ENCODE peak calls at places on chromosome 21, in six cellular contexts. C, Q, X, Y, K and E are unnamed samples.

GRCh38 chr21:40179167-40179566 is 311.9 kb downstream of the PCP4 start:
- DNase-seq in C (no peak), Q (no peak), X (no peak), Y (no peak), K (no peak), E (no peak)

GRCh38 chr21:24969068-24969467 is 638.2 kb downstream of the MRPL39 start:
- DNase-seq in C (no peak), Q (no peak), X (no peak), Y (no peak), K (no peak), E (no peak)

GRCh38 chr21:42120904-42121535 is 49.9 kb downstream of the UMODL1 start:
- DNase-seq in C (no peak), Q (no peak), X (no peak), Y (no peak), K (no peak), E (no peak)

GRCh38 chr21:33046455-33046854 is 20.7 kb downstream of the OLIG2 start:
- DNase-seq in C (no peak), Q (no peak), X (no peak), Y (no peak), K (no peak), E (no peak)

GRCh38 chr21:45854702-45855247 is 126.8 kb upstream of the COL6A1 start:
- DNase-seq in C (no peak), Q (no peak), X (no peak), Y (no peak), K (no peak), E (no peak)

GRCh38 chr21:46183910-46184624 is at the start of gene SPATC1L:
- DNase-seq in C (no peak), Q (no peak), X (peak; percentile 72), Y (peak; percentile 79), K (peak; percentile 63), E (peak; percentile 60)

GRCh38 chr21:32452641-32453040 is 40.1 kb downstream of the EVA1C start:
- DNase-seq in C (no peak), Q (no peak), X (no peak), Y (no peak), K (no peak), E (no peak)

GRCh38 chr21:25118648-25119047 is 488.6 kb downstream of the MRPL39 start:
- DNase-seq in C (no peak), Q (no peak), X (no peak), Y (no peak), K (no peak), E (no peak)

GRCh38 chr21:34822957-34823356 is 154.2 kb downstream of the CLIC6 start:
- DNase-seq in C (no peak), Q (no peak), X (no peak), Y (no peak), K (no peak), E (peak; percentile 12)

GRCh38 chr21:41247561-41247968 is 69.0 kb upstream of the FAM3B start:
- DNase-seq in C (no peak), Q (no peak), X (no peak), Y (peak; percentile 77), K (no peak), E (peak; percentile 78)

GRCh38 chr21:41979335-41979734 is 25.5 kb upstream of the C2CD2 start:
- DNase-seq in C (no peak), Q (no peak), X (no peak), Y (no peak), K (no peak), E (no peak)

GRCh38 chr21:46599251-46599572 is 5.7 kb downstream of the S100B start:
- DNase-seq in C (no peak), Q (peak; percentile 21), X (no peak), Y (no peak), K (no peak), E (no peak)

GRCh38 chr21:18663663-18664062 is 260.1 kb upstream of the TMPRSS15 start:
- DNase-seq in C (no peak), Q (no peak), X (no peak), Y (no peak), K (no peak), E (no peak)

GRCh38 chr21:37565530-37566223 is 199.1 kb downstream of the DYRK1A start:
- DNase-seq in C (no peak), Q (no peak), X (no peak), Y (no peak), K (no peak), E (no peak)

GRCh38 chr21:34345091-34345871 is 18.5 kb upstream of the KCNE2 start:
- DNase-seq in C (no peak), Q (no peak), X (no peak), Y (no peak), K (no peak), E (no peak)

GRCh38 chr21:45997205-45997494 is 15.6 kb downstream of the COL6A1 start:
- DNase-seq in C (no peak), Q (no peak), X (no peak), Y (peak; percentile 18), K (peak; percentile 5), E (no peak)

GRCh38 chr21:25709684-25710265 is 24.9 kb downstream of the ATP5PF start:
- DNase-seq in C (no peak), Q (no peak), X (no peak), Y (no peak), K (no peak), E (no peak)

GRCh38 chr21:18970416-18970815 is 566.8 kb upstream of the TMPRSS15 start:
- DNase-seq in C (no peak), Q (no peak), X (no peak), Y (no peak), K (no peak), E (no peak)

GRCh38 chr21:15293251-15293650 is 228.5 kb upstream of the NRIP1 start:
- DNase-seq in C (no peak), Q (no peak), X (peak; percentile 14), Y (no peak), K (no peak), E (no peak)

GRCh38 chr21:44962481-44962966 is 22.7 kb downstream of the SLX9 start:
- DNase-seq in C (no peak), Q (no peak), X (no peak), Y (no peak), K (no peak), E (no peak)

GRCh38 chr21:21286170-21286798 is 288.1 kb downstream of the NCAM2 start:
- DNase-seq in C (no peak), Q (no peak), X (no peak), Y (no peak), K (no peak), E (no peak)

GRCh38 chr21:38839683-38840286 is 34.1 kb downstream of the ETS2 start:
- DNase-seq in C (no peak), Q (no peak), X (no peak), Y (no peak), K (no peak), E (peak; percentile 12)

GRCh38 chr21:42579456-42580075 is 65.9 kb downstream of the SLC37A1 start:
- DNase-seq in C (no peak), Q (no peak), X (no peak), Y (no peak), K (no peak), E (no peak)

GRCh38 chr21:44407493-44407892 is 47.8 kb upstream of the LRRC3 start:
- DNase-seq in C (no peak), Q (no peak), X (no peak), Y (no peak), K (no peak), E (no peak)

GRCh38 chr21:25421327-25422028 is 185.8 kb downstream of the MRPL39 start:
- DNase-seq in C (peak; percentile 44), Q (peak; percentile 13), X (peak; percentile 15), Y (no peak), K (no peak), E (no peak)

GRCh38 chr21:44742418-44743153 is 31.2 kb upstream of the TSPEAR start:
- DNase-seq in C (peak; percentile 50), Q (peak; percentile 22), X (no peak), Y (no peak), K (no peak), E (no peak)

GRCh38 chr21:45556645-45557601 is 14.7 kb upstream of the SLC19A1 start:
- DNase-seq in C (no peak), Q (no peak), X (no peak), Y (peak; percentile 21), K (no peak), E (no peak)

GRCh38 chr21:42471206-42471605 is 24.8 kb downstream of the RSPH1 start:
- DNase-seq in C (no peak), Q (no peak), X (no peak), Y (peak; percentile 20), K (no peak), E (no peak)

GRCh38 chr21:42849759-42850412 is 29.5 kb downstream of the WDR4 start:
- DNase-seq in C (no peak), Q (no peak), X (no peak), Y (no peak), K (no peak), E (no peak)